ENCODE peak calls at places on chromosomes 4 and X, in six cellular contexts. N is left lung; S is GM23248; Z is CD8-positive, alpha-beta T cell; G is thoracic aorta; T is kidney. Y is an unnamed sample.

GRCh38 chr4:163988391-163988790 is 493.9 kb downstream of the TMA16 start:
- DNase-seq in S (no peak), N (no peak), Z (no peak), T (no peak), G (no peak), Y (no peak)

GRCh38 chr4:115119804-115120352 is 6.5 kb upstream of the NDST4 start:
- DNase-seq in G (no peak), S (peak; percentile 15), T (no peak), Z (no peak), N (no peak), Y (no peak)

GRCh38 chr4:107991945-107992625 is 2.4 kb downstream of the HADH start:
- DNase-seq in S (peak; percentile 31), T (no peak), Z (no peak), G (no peak), N (no peak), Y (no peak)

GRCh38 chrX:40102393-40103381 is 4.9 kb upstream of the BCOR start:
- DNase-seq in N (no peak), Z (no peak), G (no peak), S (no peak), T (peak; percentile 77), Y (peak; percentile 64)

GRCh38 chr4:169030575-169030982 is 20.5 kb upstream of the CBR4 start:
- DNase-seq in S (peak; percentile 35), Z (no peak), G (no peak), T (no peak), N (no peak), Y (no peak)

GRCh38 chr4:21517460-21517859 is 431.1 kb downstream of the KCNIP4 start:
- DNase-seq in S (no peak), N (no peak), T (no peak), G (no peak), Z (no peak), Y (no peak)

GRCh38 chrX:130772313-130773140 is 130.5 kb downstream of the ENOX2 start:
- DNase-seq in Z (no peak), N (no peak), G (no peak), T (no peak), S (peak; percentile 83), Y (no peak)

GRCh38 chrX:12974217-12974796 is 603 bp upstream of the TMSB4X start:
- DNase-seq in G (no peak), N (peak; percentile 89), Z (no peak), S (peak; percentile 79), T (peak; percentile 86), Y (peak; percentile 80)

GRCh38 chr4:16967722-16968121 is 69.3 kb upstream of the LDB2 start:
- DNase-seq in N (no peak), S (peak; percentile 60), T (peak; percentile 78), Z (no peak), G (no peak), Y (no peak)

GRCh38 chr4:98794565-98795205 is 134.2 kb downstream of the EIF4E start:
- DNase-seq in N (no peak), Z (no peak), G (no peak), T (no peak), S (peak; percentile 70), Y (no peak)

GRCh38 chrX:108439961-108440696 is 491 bp downstream of the COL4A5 start:
- DNase-seq in N (no peak), S (peak; percentile 55), G (no peak), T (peak; percentile 59), Z (no peak), Y (peak; percentile 44)

GRCh38 chr4:167475951-167476350 is 241.7 kb upstream of the SPOCK3 start:
- DNase-seq in S (no peak), T (no peak), Z (no peak), G (no peak), N (no peak), Y (no peak)

GRCh38 chr4:104967034-104967401 is 179.7 kb upstream of the TET2 start:
- DNase-seq in S (no peak), G (no peak), N (no peak), Z (no peak), T (no peak), Y (no peak)

GRCh38 chrX:17830211-17830610 is 30.9 kb downstream of the RAI2 start:
- DNase-seq in N (no peak), G (no peak), Z (no peak), T (no peak), S (no peak), Y (no peak)

GRCh38 chr4:9947168-9948062 is 73.9 kb downstream of the SLC2A9 start:
- DNase-seq in G (no peak), N (no peak), T (no peak), S (no peak), Z (no peak), Y (no peak)

GRCh38 chr4:66575024-66575696 is 904.9 kb upstream of the EPHA5 start:
- DNase-seq in S (no peak), T (no peak), G (no peak), N (peak; percentile 28), Z (no peak), Y (no peak)

GRCh38 chr4:186554890-186555827 is at the start of gene MTNR1A:
- DNase-seq in N (peak; percentile 78), T (no peak), G (no peak), Z (no peak), S (peak; percentile 19), Y (no peak)

GRCh38 chr4:80586716-80587115 is 251.2 kb downstream of the CFAP299 start:
- DNase-seq in G (no peak), S (no peak), N (no peak), Z (no peak), T (no peak), Y (no peak)

GRCh38 chr4:8025668-8026067 is 86.0 kb upstream of the AFAP1 start:
- DNase-seq in Z (no peak), G (no peak), T (no peak), S (peak; percentile 28), N (no peak), Y (no peak)

GRCh38 chr4:81113024-81113423 is 82.5 kb downstream of the BMP3 start:
- DNase-seq in Z (no peak), N (no peak), S (no peak), G (no peak), T (no peak), Y (no peak)

GRCh38 chr4:43855283-43855682 is 593.3 kb downstream of the KCTD8 start:
- DNase-seq in Z (no peak), G (no peak), T (no peak), S (no peak), N (no peak), Y (no peak)

GRCh38 chr4:7767966-7768365 is 171.7 kb downstream of the AFAP1 start:
- DNase-seq in T (no peak), N (no peak), Z (no peak), S (no peak), G (no peak), Y (no peak)

GRCh38 chr4:144644368-144645101 is 1.4 kb upstream of the HHIP start:
- DNase-seq in Z (no peak), N (no peak), S (no peak), T (no peak), G (no peak), Y (no peak)

GRCh38 chrX:17869580-17869979 is 8.5 kb upstream of the RAI2 start:
- DNase-seq in S (no peak), G (no peak), N (no peak), T (no peak), Z (no peak), Y (no peak)

DNA sequence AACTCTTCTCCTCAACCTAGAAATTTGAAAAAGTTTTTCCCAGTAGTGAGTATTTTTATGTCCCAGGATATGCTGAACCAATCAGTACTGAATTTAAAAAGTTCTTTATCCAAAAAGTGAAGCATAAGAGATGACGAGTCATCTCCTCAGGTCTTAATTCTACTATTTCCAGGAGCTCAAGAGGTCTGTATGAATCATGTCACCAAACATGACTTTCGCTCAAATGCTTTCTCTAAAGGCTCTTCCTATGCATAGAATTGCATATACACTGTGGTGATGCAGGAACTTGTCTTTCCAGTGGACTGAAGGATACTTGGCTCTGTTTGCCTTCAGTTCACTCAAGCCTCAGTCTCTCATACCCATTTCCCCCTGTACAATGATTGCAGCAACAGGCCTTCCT is 36.1 kb downstream of the ZNF41 start:
- DNase-seq in S (no peak), T (no peak), G (no peak), Z (no peak), N (no peak), Y (no peak)
- H3K4me3 ChIP-seq in S (no peak overlapping the region), T (no peak overlapping the region), G (no peak overlapping the region), Z (no peak overlapping the region), N (no peak overlapping the region), Y (no peak overlapping the region)

DNA sequence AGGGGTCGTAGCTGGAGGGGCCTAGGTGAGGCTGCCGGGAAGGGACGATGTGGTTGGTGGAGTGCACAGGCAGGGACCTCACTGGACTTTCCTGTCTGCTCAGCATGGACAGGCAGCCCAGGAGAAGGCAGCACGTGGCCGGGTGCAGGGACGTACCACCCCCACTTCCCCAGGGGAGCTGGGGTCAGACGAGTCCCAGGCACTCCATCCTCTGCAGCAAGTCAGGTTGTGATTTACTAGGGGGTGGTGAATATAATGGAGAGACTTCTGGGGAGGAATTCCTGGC is 1.5 kb upstream of the CTBP1 start:
- DNase-seq in G (no peak), S (no peak), N (peak; percentile 55), T (peak; percentile 73), Z (no peak), Y (no peak)
- H3K4me1 ChIP-seq in G (peaks cover 22% of the 10 kb centered on the region), S (peaks cover 13% of the 10 kb centered on the region), N (peaks cover 42% of the 10 kb centered on the region), T (peaks cover 16% of the 10 kb centered on the region), Z (peaks cover 65% of the 10 kb centered on the region), Y (peaks cover 44% of the 10 kb centered on the region)

GRCh38 chr4:112861378-112862317 is 187.8 kb upstream of the ANK2 start:
- DNase-seq in Z (no peak), N (no peak), S (no peak), T (no peak), G (no peak), Y (no peak)

GRCh38 chr4:112865443-112865842 is 184.0 kb upstream of the ANK2 start:
- DNase-seq in N (no peak), T (no peak), S (peak; percentile 37), Z (no peak), G (no peak), Y (no peak)

GRCh38 chr4:112859456-112860184 is 189.8 kb upstream of the ANK2 start:
- DNase-seq in T (no peak), N (no peak), G (no peak), Z (no peak), S (no peak), Y (no peak)

GRCh38 chr4:112860731-112861377 is 188.6 kb upstream of the ANK2 start:
- DNase-seq in G (no peak), S (no peak), Z (no peak), T (no peak), N (no peak), Y (no peak)

DNA sequence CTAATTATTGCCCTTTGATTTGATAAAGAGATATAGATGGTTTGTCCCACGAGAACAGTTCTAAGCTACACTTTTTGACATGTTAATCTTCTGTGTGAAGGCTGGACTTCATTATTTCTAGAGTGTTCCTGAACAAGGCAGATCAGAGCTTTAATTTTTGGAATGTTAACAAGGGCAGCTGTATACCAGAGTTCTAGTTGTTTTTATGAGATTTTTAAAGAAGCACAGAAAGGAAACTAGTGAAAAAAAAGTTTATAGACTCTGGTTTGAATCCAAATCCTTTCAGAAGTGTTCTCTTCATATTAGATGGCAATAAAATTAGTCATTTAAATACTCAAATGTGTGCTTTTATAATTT is 187.2 kb upstream of the ANK2 start:
- DNase-seq in Z (no peak), N (no peak), T (no peak), G (no peak), S (no peak), Y (no peak)
- H3K4me3 ChIP-seq in Z (no peak overlapping the region), N (no peak overlapping the region), T (no peak overlapping the region), G (peak overlapping the region; percentile 32), S (no peak overlapping the region), Y (no peak overlapping the region)

DNA sequence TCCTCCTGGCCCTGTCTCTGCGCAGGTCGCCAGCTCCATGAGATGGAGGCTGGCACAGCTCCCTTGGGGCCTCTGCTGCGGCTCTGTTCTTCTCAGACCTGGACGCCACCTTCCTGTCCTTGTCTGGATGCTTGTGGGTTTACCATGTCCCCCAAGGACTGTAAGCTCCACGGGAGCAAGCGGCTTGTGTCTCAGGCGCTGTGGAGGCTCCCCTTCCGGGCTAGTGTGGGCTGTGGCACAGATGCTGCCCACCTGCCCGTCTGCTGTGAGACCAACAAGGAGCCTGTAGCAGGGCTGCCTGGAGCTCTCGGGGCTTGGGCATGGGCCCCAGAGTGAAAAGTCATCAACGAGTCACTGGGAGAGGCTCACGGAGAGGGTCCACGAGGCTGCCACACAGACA is 25.2 kb downstream of the NAT8L start:
- DNase-seq in N (peak; percentile 61), T (peak; percentile 64), S (peak; percentile 49), Z (no peak), G (no peak), Y (peak; percentile 57)
- H3K4me1 ChIP-seq in N (no peaks in the 10 kb centered on the region), T (no peaks in the 10 kb centered on the region), S (no peaks in the 10 kb centered on the region), Z (no peaks in the 10 kb centered on the region), G (no peaks in the 10 kb centered on the region), Y (no peaks in the 10 kb centered on the region)